ENCODE peak calls at places on chromosome 19, in nine cellular contexts. N is endothelial cell, A is cardiac fibroblast, D is Peyer's patch, K is body of pancreas, Q is CD14-positive monocyte, I is psoas muscle, H is HL-60, U is cardiac muscle cell. X is an unnamed sample.

GRCh38 chr19:47663435-47663910 is 49.7 kb upstream of the EHD2 start:
- DNase-seq in N (no peak), A (peak), D (no peak), K (no peak), Q (no peak), I (no peak), H (no peak), U (no peak), X (no peak)

GRCh38 chr19:44282846-44283245 is 22.0 kb downstream of the ZNF235 start:
- DNase-seq in N (no peak), A (peak), D (no peak), K (no peak), Q (no peak), I (no peak), H (no peak), U (no peak), X (no peak)

GRCh38 chr19:30362156-30362754 is 9.9 kb upstream of the ZNF536 start:
- DNase-seq in N (no peak), A (no peak), D (no peak), K (no peak), Q (no peak), I (no peak), H (no peak), U (no peak), X (no peak)

GRCh38 chr19:22784051-22784450 is at the start of gene ZNF99:
- DNase-seq in N (no peak), A (no peak), D (no peak), K (peak), Q (no peak), I (peak), H (no peak), U (no peak), X (peak)

GRCh38 chr19:29841559-29842367 is 30.0 kb downstream of the CCNE1 start:
- DNase-seq in N (no peak), A (peak), D (no peak), K (no peak), Q (peak), I (peak), H (no peak), U (peak), X (peak)

GRCh38 chr19:44927746-44928145 is 13.3 kb downstream of the APOC1 start:
- DNase-seq in N (no peak), A (peak), D (no peak), K (no peak), Q (no peak), I (no peak), H (no peak), U (no peak), X (no peak)

GRCh38 chr19:45499196-45500180 is 1.2 kb downstream of the PPM1N start:
- DNase-seq in N (peak), A (peak), D (peak), K (peak), Q (no peak), I (peak), H (no peak), U (peak), X (peak)

GRCh38 chr19:4831351-4832340 is at the start of gene TICAM1:
- DNase-seq in N (peak), A (peak), D (peak), K (peak), Q (peak), I (peak), H (peak), U (peak), X (peak)

GRCh38 chr19:34480971-34481821 is at the start of gene WTIP:
- DNase-seq in N (peak), A (peak), D (no peak), K (peak), Q (no peak), I (peak), H (no peak), U (peak), X (peak)

GRCh38 chr19:38262585-38263268 is 1.6 kb upstream of the SPINT2 start:
- DNase-seq in N (no peak), A (peak), D (no peak), K (no peak), Q (no peak), I (no peak), H (no peak), U (no peak), X (no peak)

GRCh38 chr19:46979103-46979769 is 40.4 kb upstream of the NPAS1 start:
- DNase-seq in N (no peak), A (no peak), D (no peak), K (no peak), Q (no peak), I (peak), H (no peak), U (no peak), X (peak)

GRCh38 chr19:41330946-41331678 is 21.1 kb downstream of the CCDC97 start:
- DNase-seq in N (no peak), A (no peak), D (no peak), K (no peak), Q (no peak), I (peak), H (no peak), U (no peak), X (no peak)

GRCh38 chr19:5250127-5250659 is 90.4 kb downstream of the PTPRS start:
- DNase-seq in N (no peak), A (no peak), D (no peak), K (peak), Q (no peak), I (peak), H (no peak), U (no peak), X (no peak)

GRCh38 chr19:2132191-2132590 is 19.2 kb downstream of the AP3D1 start:
- DNase-seq in N (no peak), A (no peak), D (no peak), K (no peak), Q (no peak), I (no peak), H (no peak), U (no peak), X (no peak)

GRCh38 chr19:15379996-15380647 is 535 bp upstream of the AKAP8 start:
- DNase-seq in N (peak), A (peak), D (peak), K (peak), Q (no peak), I (peak), H (no peak), U (peak), X (peak)

GRCh38 chr19:32129141-32129540 is 216.3 kb upstream of the ZNF507 start:
- DNase-seq in N (no peak), A (no peak), D (no peak), K (no peak), Q (no peak), I (no peak), H (no peak), U (no peak), X (no peak)

GRCh38 chr19:29013325-29013724 is 199.6 kb downstream of the UQCRFS1 start:
- DNase-seq in N (no peak), A (no peak), D (no peak), K (no peak), Q (no peak), I (no peak), H (no peak), U (no peak), X (no peak)

GRCh38 chr19:19120308-19121156 is 17.7 kb downstream of the TMEM161A start:
- DNase-seq in N (peak), A (peak), D (no peak), K (peak), Q (no peak), I (no peak), H (peak), U (peak), X (peak)

GRCh38 chr19:23070353-23070781 is 46.5 kb upstream of the ZNF730 start:
- DNase-seq in N (no peak), A (peak), D (no peak), K (peak), Q (no peak), I (peak), H (no peak), U (no peak), X (peak)

GRCh38 chr19:45117167-45117594 is 24.2 kb downstream of the PPP1R37 start:
- DNase-seq in N (no peak), A (no peak), D (peak), K (no peak), Q (no peak), I (no peak), H (no peak), U (peak), X (peak)

GRCh38 chr19:48873476-48874308 is 1.5 kb downstream of the PPP1R15A start:
- DNase-seq in N (no peak), A (no peak), D (no peak), K (no peak), Q (peak), I (no peak), H (no peak), U (no peak), X (no peak)

GRCh38 chr19:15506074-15506565 is 2.2 kb upstream of the CYP4F22 start:
- DNase-seq in N (no peak), A (no peak), D (no peak), K (no peak), Q (no peak), I (no peak), H (no peak), U (no peak), X (no peak)

GRCh38 chr19:28883241-28883693 is 329.7 kb downstream of the UQCRFS1 start:
- DNase-seq in N (no peak), A (peak), D (no peak), K (no peak), Q (no peak), I (no peak), H (no peak), U (peak), X (no peak)

GRCh38 chr19:37979547-37980082 is 72.6 kb downstream of the SIPA1L3 start:
- DNase-seq in N (no peak), A (no peak), D (peak), K (peak), Q (no peak), I (no peak), H (no peak), U (no peak), X (peak)

GRCh38 chr19:10968527-10969081 is 7.8 kb downstream of the SMARCA4 start:
- DNase-seq in N (no peak), A (no peak), D (peak), K (no peak), Q (no peak), I (no peak), H (no peak), U (no peak), X (no peak)

GRCh38 chr19:54156490-54156889 is 3.0 kb downstream of the LENG1 start:
- DNase-seq in N (no peak), A (no peak), D (no peak), K (no peak), Q (no peak), I (no peak), H (no peak), U (no peak), X (no peak)

GRCh38 chr19:35751839-35752745 is 3.7 kb downstream of the LIN37 start:
- DNase-seq in N (no peak), A (no peak), D (no peak), K (no peak), Q (no peak), I (no peak), H (no peak), U (no peak), X (no peak)

GRCh38 chr19:43751466-43752220 is 3.1 kb downstream of the SMG9 start:
- DNase-seq in N (no peak), A (peak), D (no peak), K (no peak), Q (no peak), I (no peak), H (no peak), U (no peak), X (no peak)

GRCh38 chr19:41203371-41203770 is 10.4 kb downstream of the CYP2S1 start:
- DNase-seq in N (no peak), A (no peak), D (no peak), K (no peak), Q (no peak), I (no peak), H (no peak), U (no peak), X (no peak)

GRCh38 chr19:51161266-51161665 is 19.2 kb downstream of the SIGLEC7 start:
- DNase-seq in N (no peak), A (no peak), D (no peak), K (no peak), Q (no peak), I (no peak), H (no peak), U (no peak), X (no peak)

GRCh38 chr19:38172001-38172400 is 52.0 kb downstream of the DPF1 start:
- DNase-seq in N (no peak), A (no peak), D (no peak), K (no peak), Q (no peak), I (peak), H (no peak), U (no peak), X (no peak)

GRCh38 chr19:19540707-19541515 is 2.8 kb downstream of the CILP2 start:
- DNase-seq in N (peak), A (peak), D (peak), K (peak), Q (no peak), I (peak), H (no peak), U (peak), X (peak)

GRCh38 chr19:47973529-47973928 is 18.4 kb downstream of the BSPH1 start:
- DNase-seq in N (no peak), A (no peak), D (no peak), K (no peak), Q (no peak), I (no peak), H (no peak), U (no peak), X (no peak)

GRCh38 chr19:42176649-42176989 is 40.9 kb downstream of the DEDD2 start:
- DNase-seq in N (peak), A (no peak), D (no peak), K (no peak), Q (no peak), I (no peak), H (no peak), U (peak), X (no peak)

GRCh38 chr19:16678498-16678897 is 17.6 kb downstream of the TMEM38A start:
- DNase-seq in N (no peak), A (peak), D (no peak), K (no peak), Q (no peak), I (no peak), H (no peak), U (no peak), X (no peak)

GRCh38 chr19:17125728-17126677 is 50.4 kb downstream of the MYO9B start:
- DNase-seq in N (no peak), A (peak), D (peak), K (peak), Q (peak), I (peak), H (peak), U (no peak), X (peak)

GRCh38 chr19:29665826-29666633 is 769 bp downstream of the PLEKHF1 start:
- DNase-seq in N (no peak), A (peak), D (no peak), K (no peak), Q (no peak), I (peak), H (no peak), U (peak), X (no peak)

GRCh38 chr19:6707658-6708018 is 12.8 kb downstream of the C3 start:
- DNase-seq in N (no peak), A (no peak), D (no peak), K (no peak), Q (peak), I (peak), H (no peak), U (no peak), X (no peak)

GRCh38 chr19:6708346-6708745 is 12.1 kb downstream of the C3 start:
- DNase-seq in N (no peak), A (no peak), D (no peak), K (no peak), Q (no peak), I (no peak), H (no peak), U (no peak), X (no peak)

GRCh38 chr19:6710273-6711077 is 10.0 kb downstream of the C3 start:
- DNase-seq in N (no peak), A (no peak), D (no peak), K (no peak), Q (peak), I (peak), H (no peak), U (no peak), X (peak)

GRCh38 chr19:6711078-6711361 is 9.4 kb downstream of the C3 start:
- DNase-seq in N (no peak), A (no peak), D (no peak), K (no peak), Q (no peak), I (peak), H (no peak), U (no peak), X (no peak)

DNA sequence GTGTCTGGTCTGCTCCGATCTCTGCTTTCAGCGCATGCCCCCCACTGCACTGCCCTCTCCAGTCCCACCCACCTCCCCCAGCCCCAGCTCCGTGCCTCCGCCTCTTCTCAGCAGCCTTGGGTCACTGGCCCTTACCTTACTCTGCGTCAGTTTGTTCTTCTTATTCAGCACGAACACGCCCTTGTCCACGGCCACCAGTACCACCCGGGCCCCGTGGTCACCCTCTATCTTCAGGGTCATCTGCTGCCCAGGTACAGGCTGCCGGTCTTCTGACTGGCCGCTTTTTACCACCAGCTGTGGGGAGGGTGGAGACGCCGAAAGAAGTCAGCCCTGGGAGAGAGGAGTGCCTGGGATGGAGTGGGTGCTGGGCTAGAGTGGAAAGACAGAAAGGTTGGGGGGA is 10.9 kb downstream of the C3 start:
- DNase-seq in N (no peak), A (no peak), D (no peak), K (no peak), Q (no peak), I (peak), H (no peak), U (no peak), X (no peak)
- TF ChIP-seq CTCF in N (no peak), A (no peak), D (no peak), K (no peak), Q (no peak), I (no peak), H (no peak), U (no peak), X (no peak)

GRCh38 chr19:7197169-7197759 is 97.0 kb downstream of the INSR start:
- DNase-seq in N (peak), A (peak), D (peak), K (peak), Q (peak), I (peak), H (peak), U (peak), X (peak)

GRCh38 chr19:7200739-7201138 is 93.5 kb downstream of the INSR start:
- DNase-seq in N (no peak), A (no peak), D (no peak), K (no peak), Q (no peak), I (no peak), H (no peak), U (no peak), X (no peak)

GRCh38 chr19:7199613-7200533 is 94.3 kb downstream of the INSR start:
- DNase-seq in N (no peak), A (peak), D (no peak), K (peak), Q (no peak), I (no peak), H (no peak), U (no peak), X (no peak)

GRCh38 chr19:7196721-7197168 is 97.5 kb downstream of the INSR start:
- DNase-seq in N (no peak), A (peak), D (peak), K (peak), Q (no peak), I (peak), H (no peak), U (no peak), X (no peak)

GRCh38 chr19:7197760-7198696 is 96.2 kb downstream of the INSR start:
- DNase-seq in N (peak), A (peak), D (peak), K (peak), Q (peak), I (peak), H (peak), U (peak), X (peak)
- TF ChIP-seq CTCF in N (peak), A (no peak), D (no peak), K (peak), Q (peak), I (peak), H (no peak), U (peak), X (peak)

DNA sequence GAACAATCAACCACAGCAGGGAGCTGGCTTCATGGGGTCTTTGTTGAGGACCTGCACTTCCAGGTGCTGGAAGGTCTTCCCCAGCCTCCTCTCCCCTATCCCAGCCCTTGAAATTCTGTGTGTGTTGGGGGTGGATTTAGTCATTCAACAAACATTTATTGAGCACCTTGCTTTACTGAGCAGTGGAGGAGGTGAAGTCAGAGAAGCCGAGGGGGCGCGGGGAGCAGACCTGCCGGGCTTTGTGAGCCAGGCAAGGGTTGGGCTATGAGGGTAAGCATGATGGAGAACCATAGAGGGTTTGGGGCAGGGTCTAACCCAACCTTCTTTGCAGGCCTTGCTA is 3.5 kb upstream of the C19orf85 start:
- DNase-seq in N (no peak), A (no peak), D (no peak), K (no peak), Q (no peak), I (no peak), H (no peak), U (no peak), X (no peak)
- TF ChIP-seq CTCF in N (peak), A (no peak), D (no peak), K (no peak), Q (peak), I (no peak), H (no peak), U (no peak), X (no peak)

GRCh38 chr19:12838182-12838890 is at the start of gene MAST1:
- DNase-seq in N (peak), A (no peak), D (no peak), K (peak), Q (no peak), I (peak), H (peak), U (peak), X (peak)
- TF ChIP-seq CTCF in N (peak), A (no peak), D (peak), K (peak), Q (peak), I (peak), H (peak), U (no peak), X (peak)

DNA sequence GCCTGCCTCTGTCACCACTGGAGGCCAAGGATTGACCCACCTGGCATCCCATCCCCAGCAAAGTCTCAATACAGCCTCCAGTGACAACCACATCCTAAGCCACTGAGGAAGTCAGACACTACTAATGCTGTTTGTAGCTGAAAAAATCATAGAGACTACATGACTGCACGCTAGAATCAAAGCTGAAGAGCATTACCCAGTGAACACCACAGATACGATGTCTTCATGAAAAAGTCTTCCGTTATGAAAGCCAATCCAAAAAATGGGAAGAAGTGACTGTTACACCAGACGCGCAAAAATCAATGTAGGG is 11.1 kb upstream of the NUP62 start:
- DNase-seq in N (no peak), A (no peak), D (no peak), K (no peak), Q (no peak), I (no peak), H (no peak), U (no peak), X (no peak)
- TF ChIP-seq CTCF in N (no peak), A (no peak), D (no peak), K (no peak), Q (no peak), I (no peak), H (no peak), U (no peak), X (no peak)

X was measured in WERI-Rb-1.